ENCODE peak calls at places on chromosomes 16 and 17, in five cellular contexts. L is fibroblast of lung; Q is dorsolateral prefrontal cortex; W is prostate gland; K is CD8-positive, alpha-beta memory T cell. H is an unnamed sample.

GRCh38 chr16:3546990-3547682 is 30.1 kb downstream of the NLRC3 start:
- DNase-seq in W (no peak), L (no peak), Q (no peak), K (no peak), H (no peak)

GRCh38 chr17:50328926-50329325 is 17.0 kb upstream of the XYLT2 start:
- DNase-seq in K (no peak), L (no peak), W (no peak), Q (no peak), H (no peak)

GRCh38 chr17:7296189-7296861 is 1.9 kb upstream of the YBX2 start:
- DNase-seq in Q (peak; percentile 77), W (peak; percentile 73), L (peak; percentile 76), K (peak; percentile 56), H (no peak)

GRCh38 chr17:64016248-64016784 is 4.1 kb downstream of the ICAM2 start:
- DNase-seq in W (no peak), Q (no peak), K (no peak), L (no peak), H (no peak)

GRCh38 chr16:56932588-56933265 is 785 bp downstream of the HERPUD1 start:
- DNase-seq in L (peak; percentile 79), K (peak; percentile 15), Q (peak; percentile 80), W (peak; percentile 81), H (no peak)

GRCh38 chr17:81865358-81865732 is 5.0 kb upstream of the P4HB start:
- DNase-seq in W (no peak), K (no peak), Q (no peak), L (no peak), H (no peak)

GRCh38 chr16:27389272-27389961 is 12.6 kb upstream of the IL21R start:
- DNase-seq in L (no peak), Q (no peak), K (no peak), W (no peak), H (no peak)

GRCh38 chr16:21277927-21278706 is at the start of gene CRYM:
- DNase-seq in Q (peak; percentile 30), L (peak; percentile 29), W (peak; percentile 71), K (no peak), H (no peak)

GRCh38 chr17:3988297-3989120 is 24.3 kb upstream of the ATP2A3 start:
- DNase-seq in L (peak; percentile 51), Q (no peak), W (no peak), K (no peak), H (no peak)

GRCh38 chr16:52491216-52491615 is 55.7 kb downstream of the TOX3 start:
- DNase-seq in K (no peak), W (no peak), Q (no peak), L (no peak), H (no peak)

GRCh38 chr17:65198653-65199382 is 61.6 kb downstream of the RGS9 start:
- DNase-seq in L (peak; percentile 78), W (peak; percentile 6), Q (no peak), K (no peak), H (no peak)

GRCh38 chr16:67389911-67390815 is 3.1 kb downstream of the TPPP3 start:
- DNase-seq in W (no peak), L (no peak), K (no peak), Q (peak; percentile 59), H (no peak)

GRCh38 chr16:58426095-58426494 is 33.8 kb downstream of the GINS3 start:
- DNase-seq in L (no peak), Q (peak; percentile 14), K (no peak), W (no peak), H (no peak)

GRCh38 chr17:33292184-33292980 is 713 bp downstream of the ASIC2 start:
- DNase-seq in K (no peak), L (peak; percentile 37), Q (peak; percentile 14), W (no peak), H (no peak)

GRCh38 chr17:42548070-42548837 is 4.5 kb upstream of the HSD17B1 start:
- DNase-seq in K (peak; percentile 57), L (no peak), W (peak; percentile 85), Q (no peak), H (no peak)

GRCh38 chr16:51753382-51753781 is 602.3 kb upstream of the SALL1 start:
- DNase-seq in K (no peak), Q (no peak), W (no peak), L (no peak), H (no peak)

GRCh38 chr16:69057400-69058378 is 47.8 kb upstream of the HAS3 start:
- DNase-seq in W (peak; percentile 50), L (peak; percentile 80), Q (no peak), K (no peak), H (no peak)

GRCh38 chr17:80364091-80364691 is 50.8 kb upstream of the ENDOV start:
- DNase-seq in Q (peak; percentile 14), L (peak; percentile 11), K (no peak), W (no peak), H (no peak)

GRCh38 chr17:72574675-72575510 is 454.1 kb downstream of the SOX9 start:
- DNase-seq in L (no peak), W (no peak), K (no peak), Q (no peak), H (no peak)

GRCh38 chr17:72572604-72573491 is 452.0 kb downstream of the SOX9 start:
- DNase-seq in W (no peak), K (no peak), Q (no peak), L (peak; percentile 19), H (no peak)

GRCh38 chr17:72576289-72576759 is 455.5 kb downstream of the SOX9 start:
- DNase-seq in K (no peak), W (no peak), Q (no peak), L (no peak), H (no peak)

GRCh38 chr17:72578817-72579470 is 458.1 kb downstream of the SOX9 start:
- DNase-seq in L (no peak), K (no peak), Q (no peak), W (no peak), H (no peak)

DNA sequence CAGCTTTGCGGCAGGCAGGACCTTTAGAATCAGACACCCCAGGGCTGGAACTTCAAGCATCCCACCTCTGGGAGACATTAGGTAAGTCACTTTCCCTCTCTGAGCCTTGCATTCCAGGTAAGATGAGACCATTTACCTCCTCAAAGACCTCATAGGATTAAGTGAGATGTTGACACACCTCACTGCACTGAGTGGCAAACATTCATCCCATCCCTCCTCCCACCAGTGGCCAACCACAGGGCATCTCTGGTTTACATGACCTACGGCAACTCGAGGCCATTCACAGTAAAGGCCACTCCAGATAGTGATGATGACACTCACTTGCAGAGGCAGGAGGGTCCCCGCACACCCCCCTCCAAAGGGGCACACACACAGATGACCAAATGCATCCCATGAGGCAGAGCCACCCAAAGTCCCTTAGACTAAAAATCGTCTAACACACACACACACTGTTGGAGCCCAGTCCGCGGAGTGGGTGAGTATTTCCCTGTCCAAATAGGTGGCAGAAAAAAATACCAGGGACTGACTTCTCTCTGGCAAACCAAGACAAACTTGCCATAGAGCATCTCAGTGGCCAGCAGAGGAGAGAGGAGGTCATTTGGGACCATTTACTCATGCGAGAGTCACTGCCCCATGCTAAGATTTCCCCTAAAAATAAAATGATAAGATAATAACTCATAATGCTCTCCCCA is 454.9 kb downstream of the SOX9 start:
- DNase-seq in Q (no peak), K (no peak), W (no peak), L (no peak), H (no peak)
- H3K27ac ChIP-seq in Q (no peak overlapping the region), K (no peak overlapping the region), W (no peak overlapping the region), L (no peak overlapping the region), H (peak overlapping the region; percentile 11)

GRCh38 chr17:15281909-15282308 is 16.8 kb upstream of the PMP22 start:
- DNase-seq in L (no peak), K (no peak), Q (no peak), W (no peak), H (no peak)
- H3K27me3 ChIP-seq in L (no peaks in the 10 kb centered on the region), K (peaks cover 8% of the 10 kb centered on the region), Q (no peaks in the 10 kb centered on the region), W (no peaks in the 10 kb centered on the region), H (no peaks in the 10 kb centered on the region)

GRCh38 chr17:17375826-17376225 is 72.7 kb downstream of the NT5M start:
- DNase-seq in Q (no peak), K (no peak), W (no peak), L (no peak), H (peak; percentile 10)
- H3K4me3 ChIP-seq in Q (no peak overlapping the region), K (no peak overlapping the region), W (no peak overlapping the region), L (no peak overlapping the region), H (no peak overlapping the region)

GRCh38 chr16:46882940-46883307 is 1.2 kb upstream of the GPT2 start:
- DNase-seq in W (no peak), Q (no peak), L (no peak), K (no peak), H (no peak)

GRCh38 chr16:46883353-46883689 is 841 bp upstream of the GPT2 start:
- DNase-seq in K (no peak), Q (no peak), L (no peak), W (peak; percentile 42), H (no peak)

GRCh38 chr16:46885960-46886763 is 2.0 kb downstream of the GPT2 start:
- DNase-seq in Q (no peak), W (peak; percentile 79), L (peak; percentile 56), K (no peak), H (peak; percentile 26)

GRCh38 chr16:46883690-46884512 is at the start of gene GPT2:
- DNase-seq in L (peak; percentile 93), K (peak; percentile 23), W (peak; percentile 99), Q (peak; percentile 98), H (peak; percentile 84)

GRCh38 chr16:46884513-46885293 is 541 bp downstream of the GPT2 start:
- DNase-seq in L (no peak), Q (peak; percentile 51), K (no peak), W (no peak), H (no peak)
- H3K27ac ChIP-seq in L (no peak overlapping the region), Q (peak overlapping the region; percentile 90), K (no peak overlapping the region), W (peak overlapping the region; percentile 85), H (peak overlapping the region; percentile 39)

DNA sequence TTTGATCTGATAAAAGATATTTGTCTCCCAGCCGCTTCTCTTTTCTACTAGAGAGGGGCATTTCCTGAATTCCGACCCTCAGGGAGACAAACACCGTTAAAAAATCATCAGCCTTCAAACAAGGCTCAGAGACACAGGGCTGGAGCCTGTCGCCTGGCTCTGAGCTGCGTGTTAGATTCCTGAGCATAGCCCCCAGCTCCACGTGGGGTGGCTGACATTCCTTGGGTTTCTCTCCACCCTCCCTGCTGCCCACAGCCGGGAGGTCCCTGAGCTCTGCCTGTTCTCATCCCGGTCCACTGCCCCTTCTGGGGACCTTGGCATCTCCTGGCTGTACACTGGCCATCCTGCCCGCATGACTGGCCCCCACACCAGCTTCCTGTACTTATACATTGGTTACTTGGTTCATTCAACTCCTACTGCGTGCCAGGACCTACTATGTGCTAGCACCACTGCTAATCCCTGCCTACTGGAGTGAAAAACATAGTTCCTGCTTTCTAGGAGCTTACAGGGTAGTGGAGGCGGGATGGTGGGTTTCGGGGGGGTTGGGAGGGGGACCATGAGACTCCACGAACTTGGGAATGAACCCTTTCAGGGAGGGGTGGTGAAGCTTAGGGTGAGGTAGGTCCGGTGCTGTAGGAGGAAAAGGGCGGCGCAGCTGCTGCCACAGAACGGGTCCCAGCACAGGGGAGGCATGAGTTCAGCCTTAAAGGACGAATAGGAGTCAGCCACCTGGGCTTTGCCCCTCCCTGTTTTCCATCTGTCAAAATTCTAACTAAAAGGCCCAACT is 52.1 kb upstream of the TMEM132E start:
- DNase-seq in W (no peak), L (no peak), K (no peak), Q (no peak), H (no peak)
- H3K27me3 ChIP-seq in W (peaks cover 2% of the 10 kb centered on the region), L (no peaks in the 10 kb centered on the region), K (no peaks in the 10 kb centered on the region), Q (no peaks in the 10 kb centered on the region), H (no peaks in the 10 kb centered on the region)

GRCh38 chr17:48909796-48910195 is 1.6 kb downstream of the UBE2Z start:
- DNase-seq in K (no peak), Q (no peak), L (no peak), W (no peak), H (no peak)
- H3K4me3 ChIP-seq in K (peak overlapping the region; percentile 73), Q (peak overlapping the region; percentile 84), L (peak overlapping the region; percentile 86), W (no peak overlapping the region), H (peak overlapping the region; percentile 84)

H was measured in AG04450.